ENCODE peak calls at places on chromosome 15, in five cellular contexts. A is H9, K is trophoblast cell, U is H1, P is IMR-90. G is an unnamed sample.

GRCh38 chr15:93072440-93073394 is 16.3 kb downstream of the RGMA start:
- DNase-seq in A (peak; percentile 86), K (peak; percentile 46), U (peak; percentile 86), P (peak; percentile 23), G (peak; percentile 87)

GRCh38 chr15:87871738-87872315 is 384.7 kb downstream of the NTRK3 start:
- DNase-seq in A (no peak), K (no peak), U (no peak), P (peak; percentile 43), G (no peak)

GRCh38 chr15:99130765-99131440 is 26.0 kb downstream of the SYNM start:
- DNase-seq in A (no peak), K (no peak), U (no peak), P (no peak), G (no peak)

GRCh38 chr15:93948728-93949127 is 282.6 kb upstream of the MCTP2 start:
- DNase-seq in A (no peak), K (no peak), U (no peak), P (no peak), G (no peak)

GRCh38 chr15:55530861-55531313 is 22.9 kb upstream of the DNAAF4 start:
- DNase-seq in A (no peak), K (peak; percentile 63), U (no peak), P (peak; percentile 68), G (no peak)

GRCh38 chr15:50542051-50542450 is 4.4 kb downstream of the USP50 start:
- DNase-seq in A (no peak), K (no peak), U (no peak), P (peak; percentile 16), G (no peak)

GRCh38 chr15:91857772-91858171 is 4.3 kb downstream of the SLCO3A1 start:
- DNase-seq in A (no peak), K (no peak), U (no peak), P (no peak), G (no peak)

GRCh38 chr15:65071381-65071811 is 3.6 kb upstream of the RASL12 start:
- DNase-seq in A (no peak), K (no peak), U (no peak), P (no peak), G (no peak)

GRCh38 chr15:81270781-81271491 is 53.0 kb downstream of the STARD5 start:
- DNase-seq in A (no peak), K (no peak), U (no peak), P (peak; percentile 77), G (peak; percentile 65)

GRCh38 chr15:77481670-77482069 is 61.0 kb downstream of the HMG20A start:
- DNase-seq in A (no peak), K (no peak), U (no peak), P (no peak), G (no peak)

GRCh38 chr15:31501074-31501473 is 174.4 kb downstream of the KLF13 start:
- DNase-seq in A (no peak), K (no peak), U (peak; percentile 27), P (no peak), G (no peak)

GRCh38 chr15:96160269-96160668 is 170.2 kb upstream of the NR2F2 start:
- DNase-seq in A (no peak), K (no peak), U (no peak), P (peak; percentile 16), G (no peak)

GRCh38 chr15:51750942-51751686 is at the start of gene TMOD2:
- DNase-seq in A (peak; percentile 65), K (no peak), U (peak; percentile 85), P (peak; percentile 26), G (peak; percentile 43)

GRCh38 chr15:52783191-52783829 is 6.8 kb downstream of the ONECUT1 start:
- DNase-seq in A (peak; percentile 91), K (peak; percentile 7), U (peak; percentile 84), P (no peak), G (peak; percentile 85)

GRCh38 chr15:66308526-66308925 is 15.2 kb downstream of the DIS3L start:
- DNase-seq in A (no peak), K (no peak), U (no peak), P (no peak), G (no peak)

GRCh38 chr15:74631935-74632560 is 16.4 kb downstream of the CLK3 start:
- DNase-seq in A (peak; percentile 76), K (peak; percentile 43), U (peak; percentile 87), P (peak; percentile 45), G (peak; percentile 26)

GRCh38 chr15:27512281-27513001 is 541.5 kb downstream of the GABRG3 start:
- DNase-seq in A (no peak), K (no peak), U (no peak), P (no peak), G (no peak)

GRCh38 chr15:36175781-36176211 is 403.6 kb upstream of the CDIN1 start:
- DNase-seq in A (no peak), K (no peak), U (no peak), P (no peak), G (no peak)

GRCh38 chr15:89330119-89330518 is 4.5 kb downstream of the POLG start:
- DNase-seq in A (no peak), K (no peak), U (no peak), P (no peak), G (no peak)

GRCh38 chr15:89781055-89781454 is 4.9 kb downstream of the MESP2 start:
- DNase-seq in A (no peak), K (no peak), U (no peak), P (no peak), G (no peak)

GRCh38 chr15:76006136-76006778 is 6.0 kb downstream of the NRG4 start:
- DNase-seq in A (no peak), K (no peak), U (no peak), P (no peak), G (no peak)

GRCh38 chr15:100309984-100310291 is 31.8 kb downstream of the ADAMTS17 start:
- DNase-seq in A (no peak), K (no peak), U (no peak), P (no peak), G (no peak)

GRCh38 chr15:66880380-66881155 is 178.5 kb downstream of the SMAD6 start:
- DNase-seq in A (no peak), K (no peak), U (peak; percentile 35), P (no peak), G (no peak)

GRCh38 chr15:66252411-66253295 is 897 bp downstream of the MEGF11 start:
- DNase-seq in A (peak; percentile 58), K (peak; percentile 59), U (peak; percentile 84), P (no peak), G (peak; percentile 63)

GRCh38 chr15:88375234-88375926 is 91.8 kb downstream of the MRPL46 start:
- DNase-seq in A (no peak), K (peak; percentile 30), U (peak; percentile 41), P (peak; percentile 74), G (peak; percentile 8)

GRCh38 chr15:31377030-31377429 is 50.4 kb downstream of the KLF13 start:
- DNase-seq in A (no peak), K (no peak), U (no peak), P (no peak), G (no peak)

GRCh38 chr15:69729167-69729748 is 276.6 kb downstream of the RPLP1 start:
- DNase-seq in A (peak; percentile 47), K (peak; percentile 16), U (peak; percentile 88), P (peak; percentile 8), G (no peak)

GRCh38 chr15:98541519-98541918 is 106.8 kb upstream of the IGF1R start:
- DNase-seq in A (no peak), K (no peak), U (no peak), P (peak; percentile 25), G (no peak)

GRCh38 chr15:79090487-79091203 is at the start of gene RASGRF1:
- DNase-seq in A (peak; percentile 73), K (peak; percentile 49), U (peak; percentile 76), P (no peak), G (peak; percentile 42)

GRCh38 chr15:79088426-79089205 is 2.0 kb downstream of the RASGRF1 start:
- DNase-seq in A (peak; percentile 17), K (no peak), U (no peak), P (no peak), G (no peak)

GRCh38 chr15:79091204-79091867 is 756 bp upstream of the RASGRF1 start:
- DNase-seq in A (peak; percentile 35), K (peak; percentile 63), U (peak; percentile 67), P (peak; percentile 6), G (peak; percentile 29)

GRCh38 chr15:79089890-79090486 is 592 bp downstream of the RASGRF1 start:
- DNase-seq in A (peak; percentile 58), K (peak; percentile 85), U (peak; percentile 69), P (no peak), G (peak; percentile 15)

GRCh38 chr15:79089331-79089889 is 1.2 kb downstream of the RASGRF1 start:
- DNase-seq in A (peak; percentile 69), K (peak; percentile 21), U (peak; percentile 79), P (no peak), G (peak; percentile 48)
- H2AFZ ChIP-seq in A (no peak overlapping the region), K (no peak overlapping the region), U (no peak overlapping the region), P (no peak overlapping the region), G (peak overlapping the region; percentile 43)

GRCh38 chr15:39181348-39181747 is 399.5 kb upstream of the THBS1 start:
- DNase-seq in A (no peak), K (no peak), U (no peak), P (no peak), G (no peak)
- H2BK120ac ChIP-seq in A (no peak overlapping the region), K (no peak overlapping the region), U (no peak overlapping the region), P (peak overlapping the region; percentile 96), G (no peak overlapping the region)

DNA sequence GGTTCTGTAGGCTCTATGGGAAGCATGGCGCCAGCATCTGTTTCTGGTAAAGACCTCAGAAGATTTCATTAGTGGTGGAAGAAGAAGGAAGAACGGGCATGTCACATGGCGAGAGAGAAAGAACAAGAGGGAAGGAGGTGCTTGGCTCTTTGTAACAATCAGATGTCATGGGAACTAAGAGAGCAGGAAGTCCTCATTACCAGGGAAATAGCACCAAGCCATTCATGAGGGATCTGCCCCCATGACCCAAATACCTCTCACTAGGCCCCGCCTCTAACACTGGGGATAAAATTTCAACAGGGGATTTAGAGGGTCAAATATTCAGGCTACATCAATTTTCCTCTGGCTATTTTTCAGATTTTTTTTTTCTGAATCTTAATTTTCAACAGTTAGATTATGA is 954.3 kb downstream of the SQOR start:
- DNase-seq in A (no peak), K (no peak), U (no peak), P (no peak), G (no peak)
- H2AFZ ChIP-seq in A (peak overlapping the region; percentile 59), K (no peak overlapping the region), U (no peak overlapping the region), P (no peak overlapping the region), G (peak overlapping the region; percentile 71)

DNA sequence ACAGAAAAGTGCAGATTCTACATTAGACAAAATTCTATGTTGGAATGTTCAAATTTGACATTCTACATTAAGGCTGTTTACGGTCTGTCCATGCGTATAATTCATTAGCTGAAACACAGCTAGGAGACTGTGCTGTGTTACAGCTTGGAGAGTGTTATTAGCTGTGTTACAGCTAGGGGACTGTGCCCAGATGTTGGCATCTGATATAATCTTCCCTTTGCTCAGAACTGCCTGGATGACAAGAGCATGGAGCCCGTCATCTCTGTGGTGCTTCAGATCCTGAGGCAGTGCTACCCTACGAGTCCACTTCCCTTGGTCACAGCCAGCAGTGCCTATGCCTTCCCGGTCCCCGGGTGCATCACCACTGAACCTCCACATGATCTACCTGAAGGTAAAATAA is 177.0 kb downstream of the AGBL1 start:
- DNase-seq in A (no peak), K (no peak), U (no peak), P (no peak), G (no peak)
- H2BK120ac ChIP-seq in A (no peak overlapping the region), K (no peak overlapping the region), U (no peak overlapping the region), P (no peak overlapping the region), G (no peak overlapping the region)

GRCh38 chr15:58608711-58609110 is 140.8 kb downstream of the ADAM10 start:
- DNase-seq in A (no peak), K (no peak), U (no peak), P (peak; percentile 55), G (no peak)
- H2AFZ ChIP-seq in A (no peak overlapping the region), K (no peak overlapping the region), U (no peak overlapping the region), P (no peak overlapping the region), G (no peak overlapping the region)

G was measured in neuronal stem cell.